ENCODE peak calls at places on chromosomes 1 and 21, in eight cellular contexts. U, Z, S, R, Y, H, M and J are unnamed samples.

GRCh38 chr1:109140384-109140783 is 26.5 kb downstream of the ELAPOR1 start:
- DNase-seq in Z (no peak), U (no peak), M (no peak), S (no peak), Y (no peak), H (no peak), R (no peak), J (no peak)

GRCh38 chr1:221611930-221612777 is 129.7 kb downstream of the DUSP10 start:
- DNase-seq in Y (peak; percentile 26), M (peak; percentile 78), H (peak; percentile 76), Z (peak; percentile 76), U (peak; percentile 91), S (no peak), R (peak; percentile 69), J (peak; percentile 80)

GRCh38 chr1:116485976-116486375 is 84.8 kb downstream of the CD58 start:
- DNase-seq in S (no peak), R (no peak), Y (no peak), H (no peak), U (no peak), Z (peak; percentile 45), M (no peak), J (peak; percentile 33)

GRCh38 chr1:115227683-115228082 is 110.4 kb downstream of the NGF start:
- DNase-seq in R (no peak), S (no peak), Y (no peak), H (no peak), U (peak; percentile 20), Z (peak; percentile 90), M (no peak), J (no peak)

GRCh38 chr1:190169311-190170067 is 308.2 kb downstream of the BRINP3 start:
- DNase-seq in U (no peak), M (no peak), Y (no peak), Z (no peak), R (no peak), S (no peak), H (no peak), J (peak; percentile 38)

GRCh38 chr1:44031051-44031899 is at the start of gene SLC6A9:
- DNase-seq in Z (peak; percentile 85), Y (peak; percentile 72), H (peak; percentile 78), S (no peak), R (peak; percentile 63), U (peak; percentile 88), M (peak; percentile 89), J (peak; percentile 80)

GRCh38 chr1:152983234-152983633 is 647 bp upstream of the SPRR1A start:
- DNase-seq in M (no peak), Z (no peak), U (no peak), Y (no peak), H (no peak), S (no peak), R (no peak), J (no peak)

GRCh38 chr1:191348328-191348727 is 809.9 kb upstream of the RGS18 start:
- DNase-seq in H (no peak), Z (no peak), M (no peak), R (no peak), S (no peak), U (no peak), Y (no peak), J (no peak)

GRCh38 chr1:155978973-155979429 is 654 bp upstream of the ARHGEF2 start:
- DNase-seq in H (no peak), S (peak; percentile 50), M (no peak), Y (no peak), R (no peak), U (peak; percentile 65), Z (peak; percentile 57), J (peak; percentile 50)

GRCh38 chr1:213061263-213061662 is 10.2 kb downstream of the RPS6KC1 start:
- DNase-seq in H (no peak), R (no peak), Y (no peak), S (no peak), M (no peak), U (no peak), Z (no peak), J (no peak)

GRCh38 chr1:96748078-96748477 is 26.5 kb downstream of the PTBP2 start:
- DNase-seq in H (no peak), Z (no peak), R (no peak), Y (no peak), S (no peak), M (no peak), U (no peak), J (no peak)

GRCh38 chr1:95660736-95661135 is 426.7 kb downstream of the RWDD3 start:
- DNase-seq in H (peak; percentile 8), Z (no peak), R (no peak), S (no peak), M (no peak), Y (peak; percentile 60), U (no peak), J (no peak)

GRCh38 chr1:213956295-213956770 is 31.4 kb upstream of the PROX1 start:
- DNase-seq in H (peak; percentile 32), Z (no peak), Y (no peak), M (no peak), U (no peak), S (no peak), R (no peak), J (no peak)

GRCh38 chr21:45055861-45056260 is 18.5 kb upstream of the ADARB1 start:
- DNase-seq in S (no peak), M (peak; percentile 78), H (no peak), U (peak; percentile 67), R (no peak), Z (peak; percentile 76), Y (no peak), J (no peak)

DNA sequence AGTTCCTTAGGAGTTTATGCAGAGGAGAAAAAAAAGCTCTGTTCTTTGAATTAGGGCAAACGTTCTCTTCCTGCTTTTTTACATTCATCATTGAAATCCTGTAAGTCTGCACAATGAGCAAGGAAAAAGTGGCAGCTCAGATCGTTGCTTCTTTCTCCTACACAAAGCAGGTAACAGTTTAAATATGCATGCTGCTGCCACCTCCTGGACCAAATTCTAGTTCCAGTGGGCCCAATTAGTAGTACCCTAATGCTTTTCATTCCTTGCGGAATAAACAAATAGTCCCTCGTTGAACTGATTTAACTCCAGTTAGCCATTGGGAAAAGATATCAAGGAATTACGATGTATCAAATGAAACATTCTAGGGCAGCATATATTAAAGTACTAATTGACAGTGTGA is 20.1 kb downstream of the YTHDF2 start:
- DNase-seq in R (no peak), U (no peak), H (no peak), Y (no peak), M (no peak), S (no peak), Z (no peak), J (peak; percentile 30)
- TF ChIP-seq CTCF in R (no peak), U (peak; percentile 31), H (peak; percentile 23), Y (no peak), M (no peak), S (no peak), Z (peak; percentile 24), J (no peak)

DNA sequence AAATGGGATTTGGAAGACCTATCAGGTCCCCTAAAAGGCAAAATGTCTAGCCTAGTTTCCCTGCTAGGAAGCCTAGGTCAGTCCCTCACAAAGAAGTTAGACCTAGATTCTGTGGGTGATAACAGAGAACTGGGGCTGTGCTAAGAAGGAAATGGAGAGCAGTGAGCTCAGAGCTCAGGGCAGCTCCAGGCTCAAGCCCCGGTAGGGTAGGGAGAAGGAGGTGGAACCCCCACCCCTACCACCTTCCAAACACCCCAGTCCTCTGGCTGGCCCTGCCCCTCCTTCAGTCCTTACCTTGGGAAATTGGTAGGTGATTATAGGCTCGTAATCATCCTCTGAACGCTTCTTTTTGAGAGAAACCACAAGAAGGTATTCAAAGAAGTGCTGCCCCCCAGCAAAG is 1.1 kb downstream of the DENND2D start:
- DNase-seq in Z (no peak), R (no peak), Y (no peak), S (no peak), H (no peak), U (no peak), M (no peak), J (no peak)
- H3K4me3 ChIP-seq in Z (no peak overlapping the region), R (no peak overlapping the region), Y (no peak overlapping the region), S (no peak overlapping the region), H (no peak overlapping the region), U (no peak overlapping the region), M (no peak overlapping the region), J (no peak overlapping the region)

GRCh38 chr1:28792644-28793121 is 19.3 kb upstream of the OPRD1 start:
- DNase-seq in U (no peak), S (no peak), H (no peak), Z (no peak), M (no peak), R (no peak), Y (no peak), J (no peak)
- TF ChIP-seq CTCF in U (peak; percentile 15), S (no peak), H (no peak), Z (peak; percentile 8), M (no peak), R (no peak), Y (no peak), J (peak; percentile 10)

DNA sequence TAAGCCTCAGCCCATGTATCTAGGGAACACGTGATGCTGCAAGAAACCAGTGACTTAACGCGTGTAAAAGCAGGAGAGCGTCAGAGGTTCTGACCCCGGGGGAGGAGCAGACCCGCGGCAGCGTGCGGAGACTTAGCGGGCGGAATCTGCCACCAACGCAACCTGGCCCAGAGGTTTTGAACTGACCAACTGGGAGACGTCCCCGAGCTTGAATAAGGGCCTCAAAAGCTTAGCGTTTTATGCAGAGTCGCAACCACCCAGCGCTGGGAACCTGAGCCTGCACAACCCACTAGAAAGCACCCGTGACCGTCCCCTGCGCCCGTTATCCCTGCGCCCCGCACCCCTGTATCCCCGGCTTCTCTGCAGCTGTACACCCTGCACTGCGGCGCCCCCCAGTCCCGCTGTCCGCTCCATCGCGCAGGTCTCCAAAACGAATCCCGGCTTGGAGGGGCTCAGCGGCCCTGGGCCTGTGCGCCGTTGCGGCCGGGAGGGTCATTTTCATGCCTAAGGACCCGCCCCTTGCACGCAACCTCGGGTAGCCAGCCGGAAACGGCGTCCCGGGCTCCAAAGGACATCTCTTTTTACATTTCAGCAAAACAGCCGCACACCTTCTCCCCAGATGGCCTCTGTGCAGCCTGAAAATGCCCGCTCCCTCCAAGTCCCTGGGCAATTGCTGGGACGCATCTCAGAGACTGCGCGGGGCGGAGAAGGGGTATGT is 29.4 kb upstream of the TRIM17 start:
- DNase-seq in Z (peak; percentile 43), R (no peak), M (no peak), U (peak; percentile 81), S (peak; percentile 10), Y (no peak), H (peak; percentile 69), J (peak; percentile 50)
- H3K4me3 ChIP-seq in Z (peak overlapping the region; percentile 53), R (no peak overlapping the region), M (no peak overlapping the region), U (peak overlapping the region; percentile 52), S (peak overlapping the region; percentile 35), Y (no peak overlapping the region), H (peak overlapping the region; percentile 17), J (peak overlapping the region; percentile 36)

GRCh38 chr21:32406405-32406804 is 6.1 kb upstream of the EVA1C start:
- DNase-seq in Z (no peak), R (no peak), Y (no peak), M (no peak), H (no peak), S (no peak), U (no peak), J (no peak)

DNA sequence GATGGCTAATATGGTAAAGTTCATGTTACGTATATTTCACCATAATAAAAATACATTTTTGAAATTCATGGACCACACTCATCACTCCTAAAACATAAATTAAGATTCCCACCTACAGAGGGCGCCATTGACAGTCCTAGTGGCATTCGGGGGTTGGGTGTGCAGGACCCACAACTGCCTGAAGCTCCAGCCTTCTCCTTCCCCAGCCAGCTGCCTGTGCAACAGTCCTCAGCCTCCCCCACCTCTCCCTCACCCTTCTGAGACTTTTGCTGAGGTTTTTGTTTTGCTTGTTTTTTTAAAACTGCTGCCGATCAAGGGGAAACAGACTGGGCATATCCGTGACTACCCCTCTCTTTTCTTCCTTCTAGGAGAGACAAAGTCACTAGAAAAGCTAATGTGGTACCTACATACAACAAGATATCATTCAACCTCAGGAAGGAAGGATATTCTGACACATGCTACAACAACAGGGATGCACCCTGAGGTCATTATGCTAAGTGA is 9.3 kb upstream of the EVA1C start:
- DNase-seq in R (peak; percentile 73), Z (peak; percentile 66), H (peak; percentile 83), Y (peak; percentile 66), S (no peak), M (no peak), U (peak; percentile 84), J (peak; percentile 91)
- TF ChIP-seq CTCF in R (peak; percentile 58), Z (peak; percentile 77), H (peak; percentile 72), Y (peak; percentile 16), S (peak; percentile 42), M (peak; percentile 59), U (peak; percentile 70), J (peak; percentile 61)